ENCODE peak calls at places on chromosomes 1 and 21, in eight cellular contexts. W is OCI-LY7, S is GM23248, K is hepatocyte, P is Karpas-422, L is MM.1S, G is SK-N-SH, Q is HCT116. R is an unnamed sample.
A peak's percentile ranks its signal among the peaks of the same experiment; 100 is the strongest.

GRCh38 chr1:244614879-244615278 is 38.0 kb upstream of the DESI2 start:
- DNase-seq in W (no peak), S (no peak), K (no peak), P (no peak), L (no peak), G (no peak), Q (no peak), R (no peak)

GRCh38 chr1:37325010-37325409 is 149.4 kb upstream of the ZC3H12A start:
- DNase-seq in W (no peak), S (no peak), K (no peak), P (no peak), L (no peak), G (no peak), Q (no peak), R (no peak)

GRCh38 chr1:84689514-84690396 is 506 bp downstream of the SSX2IP start:
- DNase-seq in W (peak; percentile 69), S (peak; percentile 79), K (peak; percentile 73), P (peak; percentile 80), L (peak; percentile 36), G (no peak), Q (no peak), R (peak; percentile 35)

GRCh38 chr1:92502247-92502646 is 15.5 kb upstream of the GFI1 start:
- DNase-seq in W (no peak), S (peak; percentile 53), K (no peak), P (no peak), L (peak; percentile 75), G (no peak), Q (no peak), R (peak; percentile 25)

GRCh38 chr1:163171826-163172225 is 30.9 kb downstream of the RGS5 start:
- DNase-seq in W (no peak), S (no peak), K (no peak), P (no peak), L (no peak), G (no peak), Q (no peak), R (no peak)

GRCh38 chr1:11568687-11569086 is 85.5 kb downstream of the FBXO2 start:
- DNase-seq in W (no peak), S (no peak), K (no peak), P (no peak), L (peak; percentile 92), G (no peak), Q (no peak), R (peak; percentile 15)

GRCh38 chr1:112727716-112728115 is 12.6 kb upstream of the PPM1J start:
- DNase-seq in W (no peak), S (peak; percentile 71), K (no peak), P (no peak), L (no peak), G (no peak), Q (no peak), R (peak; percentile 46)

GRCh38 chr1:22621761-22622160 is 14.7 kb upstream of the C1QA start:
- DNase-seq in W (no peak), S (no peak), K (no peak), P (no peak), L (no peak), G (no peak), Q (no peak), R (no peak)

GRCh38 chr1:192747942-192748341 is 60.9 kb upstream of the RGS2 start:
- DNase-seq in W (no peak), S (peak; percentile 59), K (no peak), P (no peak), L (no peak), G (peak; percentile 4), Q (no peak), R (no peak)

GRCh38 chr1:10646347-10646861 is 150.0 kb downstream of the CASZ1 start:
- DNase-seq in W (peak; percentile 8), S (peak; percentile 76), K (no peak), P (peak; percentile 65), L (no peak), G (peak; percentile 75), Q (peak; percentile 33), R (peak; percentile 50)

GRCh38 chr21:42195378-42196031 is 23.4 kb upstream of the ABCG1 start:
- DNase-seq in W (peak; percentile 26), S (peak; percentile 32), K (no peak), P (no peak), L (no peak), G (no peak), Q (no peak), R (no peak)

GRCh38 chr1:78911956-78912880 is 94.3 kb downstream of the ADGRL4 start:
- DNase-seq in W (no peak), S (peak; percentile 36), K (no peak), P (no peak), L (no peak), G (no peak), Q (no peak), R (no peak)

GRCh38 chr1:19646366-19646765 is 2.3 kb downstream of the NBL1 start:
- DNase-seq in W (no peak), S (peak; percentile 56), K (no peak), P (peak; percentile 54), L (no peak), G (no peak), Q (no peak), R (peak; percentile 17)

GRCh38 chr1:46528297-46528955 is 23.0 kb downstream of the KNCN start:
- DNase-seq in W (peak; percentile 9), S (peak; percentile 33), K (no peak), P (no peak), L (no peak), G (no peak), Q (no peak), R (no peak)

GRCh38 chr1:99306056-99306455 is 41.8 kb downstream of the PLPPR4 start:
- DNase-seq in W (no peak), S (no peak), K (no peak), P (no peak), L (no peak), G (no peak), Q (no peak), R (no peak)

GRCh38 chr1:201721131-201722049 is 107.6 kb upstream of the IPO9 start:
- DNase-seq in W (no peak), S (peak; percentile 88), K (peak; percentile 68), P (no peak), L (no peak), G (no peak), Q (no peak), R (no peak)

GRCh38 chr1:3731543-3731942 is 20.7 kb upstream of the CCDC27 start:
- DNase-seq in W (no peak), S (peak; percentile 22), K (no peak), P (no peak), L (no peak), G (no peak), Q (no peak), R (no peak)

GRCh38 chr21:46066843-46067331 is 31.0 kb upstream of the COL6A2 start:
- DNase-seq in W (no peak), S (peak; percentile 79), K (no peak), P (no peak), L (no peak), G (no peak), Q (no peak), R (no peak)

GRCh38 chr1:243261389-243261788 is 5.5 kb downstream of the SDCCAG8 start:
- DNase-seq in W (no peak), S (peak; percentile 76), K (no peak), P (no peak), L (no peak), G (no peak), Q (no peak), R (no peak)

GRCh38 chr1:34794790-34795180 is 2.0 kb downstream of the GJA4 start:
- DNase-seq in W (no peak), S (no peak), K (no peak), P (no peak), L (no peak), G (no peak), Q (no peak), R (no peak)
- H3K9me2 ChIP-seq in W (no peaks in the 10 kb centered on the region), S (no peaks in the 10 kb centered on the region), K (no peaks in the 10 kb centered on the region), P (no peaks in the 10 kb centered on the region), L (no peaks in the 10 kb centered on the region), G (no peaks in the 10 kb centered on the region), Q (no peaks in the 10 kb centered on the region), R (no peaks in the 10 kb centered on the region)

DNA sequence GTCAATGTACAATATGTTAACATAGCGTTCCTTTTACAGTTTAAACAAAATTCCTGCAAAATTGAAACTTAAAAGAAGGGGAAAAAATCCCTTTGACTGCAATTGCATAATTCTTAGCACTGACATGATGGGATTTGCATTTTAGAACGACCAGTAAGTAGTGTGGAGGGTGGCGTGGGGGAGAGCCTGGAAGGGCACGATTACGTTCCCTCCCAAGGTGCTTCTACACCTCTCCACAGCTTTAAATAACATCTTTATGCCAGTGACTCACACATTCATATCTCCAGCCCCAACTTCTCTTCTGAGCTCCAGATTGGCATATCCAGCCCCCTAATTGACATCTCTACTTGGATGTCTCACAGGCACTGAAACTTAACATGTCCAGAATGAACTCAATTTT is 64.3 kb downstream of the OLFML3 start:
- DNase-seq in W (no peak), S (no peak), K (no peak), P (no peak), L (no peak), G (no peak), Q (no peak), R (no peak)
- H3K9me2 ChIP-seq in W (no peaks in the 10 kb centered on the region), S (no peaks in the 10 kb centered on the region), K (no peaks in the 10 kb centered on the region), P (no peaks in the 10 kb centered on the region), L (no peaks in the 10 kb centered on the region), G (no peaks in the 10 kb centered on the region), Q (no peaks in the 10 kb centered on the region), R (no peaks in the 10 kb centered on the region)

GRCh38 chr1:181603735-181604410 is 120.6 kb downstream of the CACNA1E start:
- DNase-seq in W (no peak), S (no peak), K (no peak), P (no peak), L (no peak), G (no peak), Q (no peak), R (no peak)

GRCh38 chr1:181608951-181609350 is 125.6 kb downstream of the CACNA1E start:
- DNase-seq in W (no peak), S (no peak), K (no peak), P (no peak), L (no peak), G (no peak), Q (no peak), R (no peak)

GRCh38 chr1:181604482-181604881 is 121.2 kb downstream of the CACNA1E start:
- DNase-seq in W (no peak), S (no peak), K (no peak), P (no peak), L (no peak), G (no peak), Q (no peak), R (no peak)

GRCh38 chr1:181608386-181608785 is 125.1 kb downstream of the CACNA1E start:
- DNase-seq in W (no peak), S (no peak), K (no peak), P (no peak), L (no peak), G (no peak), Q (no peak), R (no peak)

GRCh38 chr1:181607524-181607923 is 124.2 kb downstream of the CACNA1E start:
- DNase-seq in W (no peak), S (no peak), K (no peak), P (no peak), L (no peak), G (no peak), Q (no peak), R (no peak)
- H3K9me2 ChIP-seq in W (no peaks in the 10 kb centered on the region), S (no peaks in the 10 kb centered on the region), K (no peaks in the 10 kb centered on the region), P (no peaks in the 10 kb centered on the region), L (no peaks in the 10 kb centered on the region), G (no peaks in the 10 kb centered on the region), Q (no peaks in the 10 kb centered on the region), R (no peaks in the 10 kb centered on the region)

DNA sequence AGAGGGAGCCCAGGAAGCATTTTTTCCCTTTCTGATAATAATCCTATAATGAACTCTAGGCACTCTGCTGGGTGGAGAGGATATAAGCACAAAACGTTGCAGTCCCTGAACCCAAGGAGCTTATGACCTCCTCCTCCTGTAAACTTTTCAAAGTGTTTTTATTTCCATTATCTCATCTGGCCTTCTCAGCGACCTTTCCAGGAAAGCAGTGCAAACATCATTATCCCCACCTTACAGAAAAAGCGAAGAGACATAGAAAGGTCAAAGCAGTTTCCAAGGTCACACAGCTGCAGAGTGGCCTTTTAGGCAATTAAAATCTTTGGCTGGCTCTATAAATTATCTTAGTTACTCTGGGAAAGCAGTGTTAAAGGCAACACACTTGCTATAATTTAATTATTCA is 63.8 kb downstream of the OLFML3 start:
- DNase-seq in W (no peak), S (no peak), K (no peak), P (no peak), L (no peak), G (no peak), Q (no peak), R (no peak)
- H3K9me2 ChIP-seq in W (no peaks in the 10 kb centered on the region), S (no peaks in the 10 kb centered on the region), K (no peaks in the 10 kb centered on the region), P (no peaks in the 10 kb centered on the region), L (no peaks in the 10 kb centered on the region), G (no peaks in the 10 kb centered on the region), Q (no peaks in the 10 kb centered on the region), R (no peaks in the 10 kb centered on the region)